ENCODE peak calls at places on chromosomes 4 and X, in nine cellular contexts. One of them, this sample, is unnamed.

GRCh38 chr4:74181225-74181624 is 23.3 kb downstream of the MTHFD2L start:
- DNase-seq in prostate gland: no peak
- DNase-seq in mammary epithelial cell: peak; percentile 74
- DNase-seq in left lung: no peak
- DNase-seq in transverse colon: no peak
- DNase-seq in cardiac muscle cell: no peak
- DNase-seq in testis: no peak
- DNase-seq in iPS DF 6.9: no peak
- DNase-seq in neural progenitor cell: no peak
- DNase-seq in this sample: no peak

GRCh38 chr4:163494360-163495241 is at the start of gene TMA16:
- DNase-seq in cardiac muscle cell: peak; percentile 94
- DNase-seq in iPS DF 6.9: peak; percentile 80
- DNase-seq in testis: peak; percentile 91
- DNase-seq in transverse colon: peak; percentile 88
- DNase-seq in left lung: peak; percentile 88
- DNase-seq in mammary epithelial cell: peak; percentile 95
- DNase-seq in prostate gland: peak; percentile 66
- DNase-seq in neural progenitor cell: peak; percentile 93
- DNase-seq in this sample: peak; percentile 92

GRCh38 chr4:84070293-84070692 is 428.8 kb downstream of the NKX6-1 start:
- DNase-seq in neural progenitor cell: peak; percentile 63
- DNase-seq in cardiac muscle cell: no peak
- DNase-seq in prostate gland: no peak
- DNase-seq in mammary epithelial cell: no peak
- DNase-seq in transverse colon: no peak
- DNase-seq in left lung: no peak
- DNase-seq in testis: no peak
- DNase-seq in iPS DF 6.9: no peak
- DNase-seq in this sample: peak; percentile 24

GRCh38 chrX:74656079-74656745 is 41.8 kb upstream of the RLIM start:
- DNase-seq in iPS DF 6.9: no peak
- DNase-seq in mammary epithelial cell: no peak
- DNase-seq in transverse colon: no peak
- DNase-seq in cardiac muscle cell: no peak
- DNase-seq in testis: no peak
- DNase-seq in prostate gland: no peak
- DNase-seq in neural progenitor cell: no peak
- DNase-seq in left lung: no peak
- DNase-seq in this sample: no peak

GRCh38 chrX:10190367-10190766 is 33.6 kb downstream of the CLCN4 start:
- DNase-seq in iPS DF 6.9: no peak
- DNase-seq in testis: peak; percentile 59
- DNase-seq in cardiac muscle cell: peak; percentile 63
- DNase-seq in prostate gland: no peak
- DNase-seq in neural progenitor cell: peak; percentile 60
- DNase-seq in mammary epithelial cell: peak; percentile 37
- DNase-seq in left lung: no peak
- DNase-seq in transverse colon: peak; percentile 27
- DNase-seq in this sample: peak; percentile 70

GRCh38 chr4:125280892-125281403 is 33.8 kb upstream of the FAT4 start:
- DNase-seq in left lung: no peak
- DNase-seq in neural progenitor cell: no peak
- DNase-seq in transverse colon: no peak
- DNase-seq in iPS DF 6.9: no peak
- DNase-seq in testis: no peak
- DNase-seq in cardiac muscle cell: no peak
- DNase-seq in prostate gland: no peak
- DNase-seq in mammary epithelial cell: no peak
- DNase-seq in this sample: no peak

GRCh38 chrX:149286940-149287349 is 218.2 kb downstream of the IDS start:
- DNase-seq in transverse colon: peak; percentile 19
- DNase-seq in prostate gland: peak; percentile 10
- DNase-seq in testis: peak; percentile 34
- DNase-seq in iPS DF 6.9: peak; percentile 22
- DNase-seq in left lung: no peak
- DNase-seq in neural progenitor cell: peak; percentile 48
- DNase-seq in cardiac muscle cell: peak; percentile 43
- DNase-seq in mammary epithelial cell: peak; percentile 33
- DNase-seq in this sample: peak; percentile 66

GRCh38 chr4:53990641-53991040 is 73.8 kb downstream of the CHIC2 start:
- DNase-seq in transverse colon: no peak
- DNase-seq in prostate gland: no peak
- DNase-seq in neural progenitor cell: no peak
- DNase-seq in mammary epithelial cell: no peak
- DNase-seq in cardiac muscle cell: no peak
- DNase-seq in left lung: no peak
- DNase-seq in iPS DF 6.9: no peak
- DNase-seq in testis: no peak
- DNase-seq in this sample: no peak

GRCh38 chr4:149265645-149266044 is 550.0 kb downstream of the IQCM start:
- DNase-seq in left lung: no peak
- DNase-seq in iPS DF 6.9: no peak
- DNase-seq in cardiac muscle cell: no peak
- DNase-seq in prostate gland: no peak
- DNase-seq in testis: no peak
- DNase-seq in mammary epithelial cell: no peak
- DNase-seq in transverse colon: no peak
- DNase-seq in neural progenitor cell: no peak
- DNase-seq in this sample: no peak

GRCh38 chr4:113368056-113368455 is 318.6 kb downstream of the ANK2 start:
- DNase-seq in cardiac muscle cell: no peak
- DNase-seq in mammary epithelial cell: peak; percentile 28
- DNase-seq in neural progenitor cell: no peak
- DNase-seq in iPS DF 6.9: no peak
- DNase-seq in prostate gland: no peak
- DNase-seq in transverse colon: no peak
- DNase-seq in testis: no peak
- DNase-seq in left lung: no peak
- DNase-seq in this sample: no peak

GRCh38 chr4:36039031-36039430 is 205.3 kb downstream of the ARAP2 start:
- DNase-seq in iPS DF 6.9: no peak
- DNase-seq in mammary epithelial cell: no peak
- DNase-seq in prostate gland: no peak
- DNase-seq in testis: no peak
- DNase-seq in neural progenitor cell: no peak
- DNase-seq in left lung: no peak
- DNase-seq in transverse colon: no peak
- DNase-seq in cardiac muscle cell: no peak
- DNase-seq in this sample: peak; percentile 55

GRCh38 chr4:187176261-187176910 is 452.7 kb upstream of the FAT1 start:
- DNase-seq in prostate gland: no peak
- DNase-seq in testis: no peak
- DNase-seq in mammary epithelial cell: no peak
- DNase-seq in left lung: no peak
- DNase-seq in cardiac muscle cell: no peak
- DNase-seq in neural progenitor cell: no peak
- DNase-seq in transverse colon: no peak
- DNase-seq in iPS DF 6.9: no peak
- DNase-seq in this sample: no peak

GRCh38 chr4:117893207-117893606 is 141.1 kb upstream of the NDST3 start:
- DNase-seq in iPS DF 6.9: no peak
- DNase-seq in cardiac muscle cell: no peak
- DNase-seq in neural progenitor cell: no peak
- DNase-seq in testis: no peak
- DNase-seq in prostate gland: no peak
- DNase-seq in left lung: no peak
- DNase-seq in transverse colon: no peak
- DNase-seq in mammary epithelial cell: no peak
- DNase-seq in this sample: no peak

GRCh38 chr4:117889978-117890377 is 144.3 kb upstream of the NDST3 start:
- DNase-seq in neural progenitor cell: no peak
- DNase-seq in left lung: no peak
- DNase-seq in testis: no peak
- DNase-seq in mammary epithelial cell: no peak
- DNase-seq in cardiac muscle cell: no peak
- DNase-seq in transverse colon: no peak
- DNase-seq in iPS DF 6.9: no peak
- DNase-seq in prostate gland: no peak
- DNase-seq in this sample: no peak
- H3K4me1 ChIP-seq in neural progenitor cell: no peaks in the 10 kb centered on the region
- H3K4me1 ChIP-seq in left lung: no peaks in the 10 kb centered on the region
- H3K4me1 ChIP-seq in testis: no peaks in the 10 kb centered on the region
- H3K4me1 ChIP-seq in mammary epithelial cell: no peaks in the 10 kb centered on the region
- H3K4me1 ChIP-seq in cardiac muscle cell: no peaks in the 10 kb centered on the region
- H3K4me1 ChIP-seq in transverse colon: no peaks in the 10 kb centered on the region
- H3K4me1 ChIP-seq in iPS DF 6.9: no peaks in the 10 kb centered on the region
- H3K4me1 ChIP-seq in prostate gland: no peaks in the 10 kb centered on the region
- H3K4me1 ChIP-seq in this sample: no peaks in the 10 kb centered on the region

DNA sequence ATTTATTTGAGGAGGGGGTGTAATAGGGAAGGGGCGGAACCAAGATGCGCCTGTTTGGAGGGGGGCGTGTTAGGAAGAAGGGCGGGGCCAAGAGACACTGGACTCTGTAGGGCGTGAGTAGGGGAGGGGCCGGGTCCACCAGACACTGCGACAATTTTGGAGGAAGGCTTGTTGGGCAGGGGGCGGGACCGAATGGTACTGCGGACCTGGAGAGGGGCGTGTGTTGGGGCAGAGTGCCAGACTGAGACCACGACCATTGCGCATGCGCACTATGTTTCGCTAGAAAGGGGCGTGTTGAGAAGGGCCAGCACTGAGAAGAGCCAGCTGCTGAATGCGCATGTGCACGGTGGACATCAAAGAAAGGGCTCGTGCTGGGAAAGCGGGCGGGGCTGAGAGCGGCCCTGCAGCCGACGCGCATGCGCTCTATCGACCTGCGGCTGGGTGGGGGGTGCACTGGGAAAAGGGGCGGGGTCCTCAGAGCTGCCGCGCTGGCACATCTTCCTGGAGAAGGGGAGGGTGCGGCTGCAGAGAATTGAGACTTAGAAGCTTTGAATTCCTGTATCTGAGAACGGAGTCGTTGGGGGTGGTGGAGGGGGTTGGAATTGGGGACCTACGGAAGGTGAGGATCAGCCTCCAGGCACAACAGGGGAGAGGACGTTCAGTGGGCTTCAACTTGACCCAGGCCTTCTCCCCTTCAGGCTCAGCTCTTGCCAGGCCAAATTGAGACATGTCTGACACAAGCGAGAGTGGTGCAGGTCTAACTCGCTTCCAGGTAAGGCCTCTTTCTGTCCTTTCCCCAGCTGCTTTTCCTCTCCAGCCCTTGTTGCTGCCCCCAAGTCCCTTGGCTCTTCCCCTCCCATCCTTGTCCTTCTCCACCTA is 1.3 kb downstream of the MAGED2 start:
- DNase-seq in left lung: peak; percentile 95
- DNase-seq in testis: peak; percentile 94
- DNase-seq in prostate gland: peak; percentile 90
- DNase-seq in mammary epithelial cell: peak; percentile 87
- DNase-seq in iPS DF 6.9: peak; percentile 85
- DNase-seq in cardiac muscle cell: peak; percentile 96
- DNase-seq in neural progenitor cell: peak; percentile 97
- DNase-seq in transverse colon: peak; percentile 94
- DNase-seq in this sample: peak; percentile 97
- H3K4me3 ChIP-seq in left lung: peak overlapping the region; percentile 67
- H3K4me3 ChIP-seq in testis: peak overlapping the region; percentile 81
- H3K4me3 ChIP-seq in prostate gland: peak overlapping the region; percentile 60
- H3K4me3 ChIP-seq in mammary epithelial cell: peak overlapping the region; percentile 64
- H3K4me3 ChIP-seq in iPS DF 6.9: peak overlapping the region; percentile 60
- H3K4me3 ChIP-seq in cardiac muscle cell: peak overlapping the region; percentile 81
- H3K4me3 ChIP-seq in neural progenitor cell: peak overlapping the region; percentile 74
- H3K4me3 ChIP-seq in transverse colon: peak overlapping the region; percentile 84
- H3K4me3 ChIP-seq in this sample: peak overlapping the region; percentile 58

GRCh38 chr4:6155996-6156395 is 44.4 kb downstream of the JAKMIP1 start:
- DNase-seq in mammary epithelial cell: no peak
- DNase-seq in neural progenitor cell: no peak
- DNase-seq in prostate gland: no peak
- DNase-seq in cardiac muscle cell: no peak
- DNase-seq in transverse colon: no peak
- DNase-seq in testis: no peak
- DNase-seq in left lung: no peak
- DNase-seq in iPS DF 6.9: no peak
- DNase-seq in this sample: no peak

GRCh38 chr4:6150046-6150735 is 50.2 kb downstream of the JAKMIP1 start:
- DNase-seq in cardiac muscle cell: no peak
- DNase-seq in neural progenitor cell: no peak
- DNase-seq in testis: no peak
- DNase-seq in iPS DF 6.9: no peak
- DNase-seq in left lung: no peak
- DNase-seq in transverse colon: no peak
- DNase-seq in mammary epithelial cell: no peak
- DNase-seq in prostate gland: no peak
- DNase-seq in this sample: no peak

GRCh38 chr4:6154875-6155274 is 45.5 kb downstream of the JAKMIP1 start:
- DNase-seq in left lung: no peak
- DNase-seq in cardiac muscle cell: no peak
- DNase-seq in mammary epithelial cell: no peak
- DNase-seq in transverse colon: no peak
- DNase-seq in prostate gland: no peak
- DNase-seq in iPS DF 6.9: no peak
- DNase-seq in testis: no peak
- DNase-seq in neural progenitor cell: peak; percentile 23
- DNase-seq in this sample: no peak

GRCh38 chr4:6152879-6153705 is 47.3 kb downstream of the JAKMIP1 start:
- DNase-seq in iPS DF 6.9: no peak
- DNase-seq in testis: no peak
- DNase-seq in left lung: no peak
- DNase-seq in mammary epithelial cell: no peak
- DNase-seq in cardiac muscle cell: no peak
- DNase-seq in prostate gland: no peak
- DNase-seq in transverse colon: no peak
- DNase-seq in neural progenitor cell: no peak
- DNase-seq in this sample: no peak

DNA sequence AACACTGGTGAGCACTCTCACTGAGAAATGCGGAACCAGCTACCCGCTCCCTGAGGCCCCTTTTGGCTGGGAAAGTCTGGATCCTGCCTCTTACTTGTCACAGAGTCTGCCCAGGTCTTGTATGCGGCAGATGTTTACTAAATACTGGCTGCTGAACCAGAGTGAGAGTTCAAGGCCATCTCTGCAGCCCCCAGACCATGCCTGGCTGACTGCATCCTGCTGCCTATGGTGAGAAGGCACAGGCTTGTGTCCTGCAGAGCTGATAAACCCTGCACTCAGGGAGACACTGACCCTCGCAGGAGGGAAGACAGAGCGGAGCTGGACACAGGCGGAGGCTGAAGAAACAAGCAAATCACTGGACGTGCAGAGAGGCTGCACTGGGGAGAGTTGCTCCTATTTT is 46.5 kb downstream of the JAKMIP1 start:
- DNase-seq in transverse colon: no peak
- DNase-seq in testis: no peak
- DNase-seq in prostate gland: no peak
- DNase-seq in neural progenitor cell: peak; percentile 10
- DNase-seq in left lung: no peak
- DNase-seq in iPS DF 6.9: no peak
- DNase-seq in mammary epithelial cell: no peak
- DNase-seq in cardiac muscle cell: peak; percentile 22
- DNase-seq in this sample: no peak
- H3K27me3 ChIP-seq in transverse colon: no peaks in the 10 kb centered on the region
- H3K27me3 ChIP-seq in testis: no peaks in the 10 kb centered on the region
- H3K27me3 ChIP-seq in prostate gland: no peaks in the 10 kb centered on the region
- H3K27me3 ChIP-seq in neural progenitor cell: no peaks in the 10 kb centered on the region
- H3K27me3 ChIP-seq in left lung: no peaks in the 10 kb centered on the region
- H3K27me3 ChIP-seq in iPS DF 6.9: no peaks in the 10 kb centered on the region
- H3K27me3 ChIP-seq in mammary epithelial cell: no peaks in the 10 kb centered on the region
- H3K27me3 ChIP-seq in cardiac muscle cell: no peaks in the 10 kb centered on the region
- H3K27me3 ChIP-seq in this sample: peaks cover 24% of the 10 kb centered on the region

DNA sequence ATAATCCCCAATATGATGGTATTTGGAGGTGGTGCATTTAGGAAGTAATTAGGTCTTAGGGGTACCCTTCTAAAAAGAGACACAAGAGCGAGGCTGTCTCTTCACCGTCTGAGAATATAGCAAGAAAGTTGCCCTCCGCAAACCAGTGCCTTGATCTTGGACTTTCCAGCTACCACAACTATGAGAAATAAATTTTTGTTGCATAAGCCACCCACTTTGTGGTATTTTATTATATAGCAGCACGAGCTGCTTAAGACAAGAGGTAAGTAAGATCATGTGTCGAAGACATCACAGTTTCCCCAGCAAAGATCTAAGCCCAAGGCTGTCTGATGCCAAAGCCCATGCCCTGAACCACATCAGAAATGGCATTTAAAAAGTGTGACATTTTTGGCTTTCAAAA is 9.6 kb upstream of the EXOSC9 start:
- DNase-seq in transverse colon: no peak
- DNase-seq in prostate gland: no peak
- DNase-seq in mammary epithelial cell: peak; percentile 35
- DNase-seq in left lung: no peak
- DNase-seq in testis: no peak
- DNase-seq in iPS DF 6.9: no peak
- DNase-seq in neural progenitor cell: no peak
- DNase-seq in cardiac muscle cell: no peak
- DNase-seq in this sample: no peak
- H3K4me1 ChIP-seq in transverse colon: no peaks in the 10 kb centered on the region
- H3K4me1 ChIP-seq in prostate gland: no peaks in the 10 kb centered on the region
- H3K4me1 ChIP-seq in mammary epithelial cell: peaks cover 9% of the 10 kb centered on the region
- H3K4me1 ChIP-seq in left lung: no peaks in the 10 kb centered on the region
- H3K4me1 ChIP-seq in testis: no peaks in the 10 kb centered on the region
- H3K4me1 ChIP-seq in iPS DF 6.9: peaks cover 3% of the 10 kb centered on the region
- H3K4me1 ChIP-seq in neural progenitor cell: peaks cover 5% of the 10 kb centered on the region
- H3K4me1 ChIP-seq in cardiac muscle cell: no peaks in the 10 kb centered on the region
- H3K4me1 ChIP-seq in this sample: peaks cover 16% of the 10 kb centered on the region

This sample was measured in HAP-1.